ENCODE peak calls at places on chromosomes 3 and 15, in eight cellular contexts. C is GM23248; J is AG04450; W is Right ventricle myocardium superior; V is GM03348; Y is stimulated activated CD4-positive, alpha-beta T cell treated with anti-CD3 and anti-CD28 coated beads, Interleukin-12 subunit alpha, Interleukin-12 subunit beta, amount 100 ng/mL, for 24 hours; N is NCI-H82; U is OCI-LY7. Z is an unnamed sample.

GRCh38 chr3:27724459-27725197 is 2.5 kb upstream of the EOMES start:
- DNase-seq in N (no peak), Y (no peak), C (no peak), V (no peak), J (no peak), U (no peak), W (no peak), Z (no peak)

GRCh38 chr15:80494311-80494710 is 90.1 kb downstream of the ARNT2 start:
- DNase-seq in Y (no peak), V (peak), U (no peak), J (no peak), C (peak), N (no peak), W (no peak), Z (peak)

GRCh38 chr15:65342493-65342892 is 35.3 kb downstream of the IGDCC3 start:
- DNase-seq in N (no peak), J (no peak), V (no peak), W (no peak), U (no peak), C (no peak), Y (no peak), Z (no peak)

GRCh38 chr3:186381424-186382216 is 19.6 kb upstream of the DGKG start:
- DNase-seq in J (no peak), C (no peak), N (peak), V (no peak), U (no peak), Y (no peak), W (no peak), Z (no peak)

GRCh38 chr3:13044496-13045244 is 28.6 kb downstream of the IQSEC1 start:
- DNase-seq in Y (no peak), C (no peak), J (no peak), V (no peak), N (no peak), W (no peak), U (no peak), Z (no peak)

GRCh38 chr15:62875626-62876021 is 166.9 kb upstream of the TPM1 start:
- DNase-seq in U (no peak), N (no peak), C (no peak), W (no peak), V (no peak), Y (no peak), J (no peak), Z (no peak)

GRCh38 chr3:176926688-176927087 is 270.6 kb downstream of the TBL1XR1 start:
- DNase-seq in C (no peak), J (no peak), V (no peak), Y (no peak), W (no peak), N (no peak), U (no peak), Z (no peak)

GRCh38 chr15:41944313-41944940 is 27.9 kb downstream of the EHD4 start:
- DNase-seq in V (peak), Y (no peak), N (no peak), W (peak), U (no peak), C (peak), J (peak), Z (peak)

GRCh38 chr3:159417761-159418160 is 570.9 kb upstream of the IL12A start:
- DNase-seq in C (peak), W (no peak), N (no peak), J (no peak), V (no peak), Y (no peak), U (no peak), Z (no peak)

GRCh38 chr15:42175671-42176070 is 19.2 kb upstream of the PLA2G4F start:
- DNase-seq in Y (no peak), U (no peak), C (no peak), V (no peak), N (no peak), J (no peak), W (no peak), Z (no peak)

GRCh38 chr3:66372681-66373350 is 128.0 kb downstream of the LRIG1 start:
- DNase-seq in W (peak), C (peak), J (no peak), V (no peak), N (peak), U (peak), Y (no peak), Z (no peak)

GRCh38 chr3:42220436-42220835 is 45.5 kb downstream of the CCK start:
- DNase-seq in N (no peak), U (no peak), W (no peak), Y (no peak), J (no peak), C (no peak), V (no peak), Z (no peak)

GRCh38 chr3:147940846-147941245 is 531.7 kb downstream of the ZIC1 start:
- DNase-seq in J (no peak), U (no peak), N (no peak), C (no peak), Y (no peak), V (no peak), W (no peak), Z (no peak)

GRCh38 chr15:40204100-40204499 is 34.8 kb upstream of the PAK6 start:
- DNase-seq in J (no peak), Y (no peak), U (no peak), V (no peak), W (no peak), C (no peak), N (no peak), Z (no peak)

GRCh38 chr3:27302891-27303290 is 66.3 kb downstream of the NEK10 start:
- DNase-seq in C (no peak), J (no peak), Y (no peak), V (no peak), W (no peak), U (no peak), N (no peak), Z (no peak)

GRCh38 chr3:125211523-125212095 is 939 bp downstream of the SLC12A8 start:
- DNase-seq in V (no peak), W (no peak), U (no peak), J (no peak), N (no peak), Y (no peak), C (no peak), Z (no peak)

GRCh38 chr3:57972421-57973111 is 35.7 kb upstream of the FLNB start:
- DNase-seq in V (no peak), Y (no peak), C (no peak), U (peak), W (no peak), J (no peak), N (no peak), Z (no peak)

Z was measured in astrocyte of the cerebellum.